ENCODE peak calls at places on chromosomes 1 and 21, in six cellular contexts. One of them, this sample, is unnamed.
A peak's percentile ranks its signal among the peaks of the same experiment; 100 is the strongest.

GRCh38 chr1:7538849-7539771 is 232.0 kb upstream of the VAMP3 start:
- DNase-seq in upper lobe of right lung: no peak
- DNase-seq in smooth muscle cell of the brain vasculature: no peak
- DNase-seq in GM12891: no peak
- DNase-seq in stimulated activated CD4-positive, alpha-beta T cell treated with anti-CD3 and anti-CD28 coated beads, Interleukin-1b, Interleukin-23, amount 100 ng/mL, for 1 hour: no peak
- DNase-seq in substantia nigra: no peak
- DNase-seq in this sample: no peak

GRCh38 chr1:212545941-212546638 is 62.5 kb upstream of the ATF3 start:
- DNase-seq in smooth muscle cell of the brain vasculature: no peak
- DNase-seq in upper lobe of right lung: no peak
- DNase-seq in GM12891: no peak
- DNase-seq in stimulated activated CD4-positive, alpha-beta T cell treated with anti-CD3 and anti-CD28 coated beads, Interleukin-1b, Interleukin-23, amount 100 ng/mL, for 1 hour: no peak
- DNase-seq in substantia nigra: peak; percentile 8
- DNase-seq in this sample: no peak

GRCh38 chr1:91406773-91407389 is 2.2 kb upstream of the HFM1 start:
- DNase-seq in smooth muscle cell of the brain vasculature: no peak
- DNase-seq in stimulated activated CD4-positive, alpha-beta T cell treated with anti-CD3 and anti-CD28 coated beads, Interleukin-1b, Interleukin-23, amount 100 ng/mL, for 1 hour: no peak
- DNase-seq in substantia nigra: no peak
- DNase-seq in upper lobe of right lung: no peak
- DNase-seq in GM12891: no peak
- DNase-seq in this sample: no peak

GRCh38 chr21:26674324-26674723 is 101.2 kb upstream of the CYYR1 start:
- DNase-seq in stimulated activated CD4-positive, alpha-beta T cell treated with anti-CD3 and anti-CD28 coated beads, Interleukin-1b, Interleukin-23, amount 100 ng/mL, for 1 hour: no peak
- DNase-seq in substantia nigra: no peak
- DNase-seq in upper lobe of right lung: no peak
- DNase-seq in GM12891: no peak
- DNase-seq in smooth muscle cell of the brain vasculature: no peak
- DNase-seq in this sample: no peak

GRCh38 chr1:21117159-21117953 is 59.3 kb downstream of the EIF4G3 start:
- DNase-seq in GM12891: no peak
- DNase-seq in substantia nigra: no peak
- DNase-seq in smooth muscle cell of the brain vasculature: no peak
- DNase-seq in stimulated activated CD4-positive, alpha-beta T cell treated with anti-CD3 and anti-CD28 coated beads, Interleukin-1b, Interleukin-23, amount 100 ng/mL, for 1 hour: no peak
- DNase-seq in upper lobe of right lung: no peak
- DNase-seq in this sample: no peak

GRCh38 chr1:205259361-205259832 is 31.7 kb downstream of the TMCC2 start:
- DNase-seq in stimulated activated CD4-positive, alpha-beta T cell treated with anti-CD3 and anti-CD28 coated beads, Interleukin-1b, Interleukin-23, amount 100 ng/mL, for 1 hour: no peak
- DNase-seq in upper lobe of right lung: no peak
- DNase-seq in GM12891: no peak
- DNase-seq in substantia nigra: no peak
- DNase-seq in smooth muscle cell of the brain vasculature: no peak
- DNase-seq in this sample: no peak

GRCh38 chr1:85581802-85582686 is 1.5 kb downstream of the CCN1 start:
- DNase-seq in substantia nigra: no peak
- DNase-seq in GM12891: no peak
- DNase-seq in smooth muscle cell of the brain vasculature: no peak
- DNase-seq in stimulated activated CD4-positive, alpha-beta T cell treated with anti-CD3 and anti-CD28 coated beads, Interleukin-1b, Interleukin-23, amount 100 ng/mL, for 1 hour: no peak
- DNase-seq in upper lobe of right lung: peak; percentile 74
- DNase-seq in this sample: no peak

GRCh38 chr1:83818916-83819315 is 180.0 kb downstream of the TTLL7 start:
- DNase-seq in stimulated activated CD4-positive, alpha-beta T cell treated with anti-CD3 and anti-CD28 coated beads, Interleukin-1b, Interleukin-23, amount 100 ng/mL, for 1 hour: no peak
- DNase-seq in GM12891: no peak
- DNase-seq in substantia nigra: no peak
- DNase-seq in upper lobe of right lung: no peak
- DNase-seq in smooth muscle cell of the brain vasculature: no peak
- DNase-seq in this sample: no peak

GRCh38 chr1:110258734-110259133 is 48.6 kb downstream of the KCNC4 start:
- DNase-seq in substantia nigra: no peak
- DNase-seq in stimulated activated CD4-positive, alpha-beta T cell treated with anti-CD3 and anti-CD28 coated beads, Interleukin-1b, Interleukin-23, amount 100 ng/mL, for 1 hour: no peak
- DNase-seq in smooth muscle cell of the brain vasculature: no peak
- DNase-seq in GM12891: no peak
- DNase-seq in upper lobe of right lung: no peak
- DNase-seq in this sample: no peak

GRCh38 chr1:50610563-50610962 is 187.3 kb upstream of the DMRTA2 start:
- DNase-seq in GM12891: no peak
- DNase-seq in smooth muscle cell of the brain vasculature: no peak
- DNase-seq in upper lobe of right lung: no peak
- DNase-seq in substantia nigra: no peak
- DNase-seq in stimulated activated CD4-positive, alpha-beta T cell treated with anti-CD3 and anti-CD28 coated beads, Interleukin-1b, Interleukin-23, amount 100 ng/mL, for 1 hour: no peak
- DNase-seq in this sample: no peak

GRCh38 chr21:25887166-25887565 is 152.4 kb downstream of the GABPA start:
- DNase-seq in upper lobe of right lung: no peak
- DNase-seq in GM12891: no peak
- DNase-seq in stimulated activated CD4-positive, alpha-beta T cell treated with anti-CD3 and anti-CD28 coated beads, Interleukin-1b, Interleukin-23, amount 100 ng/mL, for 1 hour: no peak
- DNase-seq in smooth muscle cell of the brain vasculature: no peak
- DNase-seq in substantia nigra: no peak
- DNase-seq in this sample: no peak

GRCh38 chr1:59107516-59107915 is 189.4 kb upstream of the FGGY start:
- DNase-seq in upper lobe of right lung: no peak
- DNase-seq in GM12891: no peak
- DNase-seq in stimulated activated CD4-positive, alpha-beta T cell treated with anti-CD3 and anti-CD28 coated beads, Interleukin-1b, Interleukin-23, amount 100 ng/mL, for 1 hour: no peak
- DNase-seq in substantia nigra: no peak
- DNase-seq in smooth muscle cell of the brain vasculature: no peak
- DNase-seq in this sample: no peak

GRCh38 chr1:6343506-6344405 is 49.8 kb downstream of the ACOT7 start:
- DNase-seq in GM12891: peak; percentile 78
- DNase-seq in upper lobe of right lung: peak; percentile 83
- DNase-seq in stimulated activated CD4-positive, alpha-beta T cell treated with anti-CD3 and anti-CD28 coated beads, Interleukin-1b, Interleukin-23, amount 100 ng/mL, for 1 hour: no peak
- DNase-seq in substantia nigra: no peak
- DNase-seq in smooth muscle cell of the brain vasculature: peak; percentile 57
- DNase-seq in this sample: peak; percentile 60

This sample was measured in GM19239.